ENCODE peak calls at places on chromosome 1, in four cellular contexts. V, X, J and G are unnamed samples.

GRCh38 chr1:77847621-77848080 is 40.8 kb upstream of the NEXN start:
- DNase-seq in J (no peak), X (peak; percentile 10), V (no peak), G (no peak)

GRCh38 chr1:114554577-114554976 is 26.8 kb downstream of the BCAS2 start:
- DNase-seq in X (no peak), V (no peak), J (no peak), G (no peak)

GRCh38 chr1:223066415-223066814 is 76.6 kb downstream of the TLR5 start:
- DNase-seq in J (no peak), X (no peak), V (no peak), G (no peak)

GRCh38 chr1:2882968-2883696 is 81.6 kb upstream of the TTC34 start:
- DNase-seq in X (no peak), V (no peak), J (no peak), G (no peak)

GRCh38 chr1:96808186-96808585 is 86.6 kb downstream of the PTBP2 start:
- DNase-seq in X (no peak), J (no peak), V (no peak), G (no peak)

GRCh38 chr1:159015440-159015909 is 5.8 kb downstream of the IFI16 start:
- DNase-seq in J (peak; percentile 65), X (peak; percentile 55), V (peak; percentile 64), G (no peak)

GRCh38 chr1:244837597-244838258 is 2.3 kb downstream of the COX20 start:
- DNase-seq in J (no peak), V (no peak), X (no peak), G (no peak)

GRCh38 chr1:175225805-175226129 is 33.2 kb upstream of the KIAA0040 start:
- DNase-seq in V (no peak), X (no peak), J (no peak), G (no peak)

GRCh38 chr1:63450416-63450815 is 72.6 kb downstream of the ITGB3BP start:
- DNase-seq in V (no peak), J (no peak), X (no peak), G (no peak)

GRCh38 chr1:181981821-181982220 is 79.7 kb downstream of the ZNF648 start:
- DNase-seq in J (no peak), V (no peak), X (no peak), G (no peak)

GRCh38 chr1:232221790-232222499 is 408.0 kb downstream of the SIPA1L2 start:
- DNase-seq in J (no peak), V (no peak), X (no peak), G (no peak)

GRCh38 chr1:31239653-31240241 is at the start of gene NKAIN1:
- DNase-seq in J (no peak), V (no peak), X (no peak), G (no peak)

GRCh38 chr1:230105754-230106625 is 39.0 kb downstream of the GALNT2 start:
- DNase-seq in X (no peak), J (no peak), V (no peak), G (peak; percentile 77)